ENCODE peak calls at places on chromosome 17, in eight cellular contexts. W is uterus, N is colonic mucosa, R is ascending aorta, V is upper lobe of right lung, I is A549, O is psoas muscle, Z is lower lobe of right lung. L is an unnamed sample. For H3K4me1, the result is how much of the 10 kb centered on the place peaks cover.

GRCh38 chr17:75096082-75096625 is 8.4 kb downstream of the SLC16A5 start:
- DNase-seq in I (peak), R (peak), N (peak), O (peak), W (no peak), Z (peak), V (peak), L (peak)

GRCh38 chr17:33233855-33234228 is 59.3 kb downstream of the ASIC2 start:
- DNase-seq in N (peak), R (no peak), W (peak), Z (no peak), V (no peak), I (no peak), O (peak), L (no peak)

GRCh38 chr17:72125226-72125651 is 4.4 kb downstream of the SOX9 start:
- DNase-seq in W (no peak), R (no peak), Z (no peak), O (no peak), V (no peak), N (peak), I (no peak), L (no peak)

GRCh38 chr17:12959441-12959840 is 58.4 kb downstream of the ELAC2 start:
- DNase-seq in N (no peak), I (no peak), W (no peak), Z (no peak), R (no peak), V (no peak), O (no peak), L (no peak)

GRCh38 chr17:36715951-36716350 is 114.6 kb downstream of the MRM1 start:
- DNase-seq in W (no peak), V (no peak), I (no peak), Z (no peak), R (no peak), O (no peak), N (no peak), L (no peak)

GRCh38 chr17:70636517-70637133 is 467.3 kb downstream of the KCNJ2 start:
- DNase-seq in V (no peak), R (no peak), W (no peak), Z (no peak), N (no peak), I (peak), O (no peak), L (peak)

GRCh38 chr17:75764711-75765421 is at the start of gene GALK1:
- DNase-seq in Z (peak), O (peak), V (peak), R (peak), I (peak), W (peak), N (peak), L (peak)

GRCh38 chr17:33318241-33318640 is 25.1 kb upstream of the ASIC2 start:
- DNase-seq in N (no peak), Z (no peak), W (no peak), I (no peak), R (no peak), V (no peak), O (no peak), L (no peak)

GRCh38 chr17:34703533-34703932 is 124.2 kb downstream of the TMEM132E start:
- DNase-seq in N (peak), R (no peak), V (no peak), W (no peak), I (no peak), O (no peak), Z (no peak), L (peak)

GRCh38 chr17:66971249-66971648 is 6.7 kb downstream of the CACNG4 start:
- DNase-seq in Z (no peak), W (no peak), N (no peak), V (no peak), R (no peak), I (no peak), O (no peak), L (no peak)

GRCh38 chr17:74297941-74298340 is 23.9 kb downstream of the DNAI2 start:
- DNase-seq in R (no peak), Z (no peak), I (no peak), N (no peak), V (no peak), W (no peak), O (no peak), L (no peak)

GRCh38 chr17:28038802-28039600 is 3.5 kb upstream of the NLK start:
- DNase-seq in O (no peak), V (no peak), I (no peak), Z (no peak), N (no peak), W (no peak), R (no peak), L (no peak)

GRCh38 chr17:42025191-42025579 is 5.3 kb downstream of the NKIRAS2 start:
- DNase-seq in O (no peak), Z (no peak), R (no peak), N (no peak), I (no peak), V (no peak), W (no peak), L (no peak)

GRCh38 chr17:19724501-19725420 is 8.4 kb upstream of the SLC47A2 start:
- DNase-seq in N (peak), W (peak), R (peak), O (peak), Z (peak), I (no peak), V (peak), L (peak)
- H3K4me3 ChIP-seq in N (peak), W (peak), R (peak), O (peak), Z (peak), I (no peak), V (peak), L (peak)

DNA sequence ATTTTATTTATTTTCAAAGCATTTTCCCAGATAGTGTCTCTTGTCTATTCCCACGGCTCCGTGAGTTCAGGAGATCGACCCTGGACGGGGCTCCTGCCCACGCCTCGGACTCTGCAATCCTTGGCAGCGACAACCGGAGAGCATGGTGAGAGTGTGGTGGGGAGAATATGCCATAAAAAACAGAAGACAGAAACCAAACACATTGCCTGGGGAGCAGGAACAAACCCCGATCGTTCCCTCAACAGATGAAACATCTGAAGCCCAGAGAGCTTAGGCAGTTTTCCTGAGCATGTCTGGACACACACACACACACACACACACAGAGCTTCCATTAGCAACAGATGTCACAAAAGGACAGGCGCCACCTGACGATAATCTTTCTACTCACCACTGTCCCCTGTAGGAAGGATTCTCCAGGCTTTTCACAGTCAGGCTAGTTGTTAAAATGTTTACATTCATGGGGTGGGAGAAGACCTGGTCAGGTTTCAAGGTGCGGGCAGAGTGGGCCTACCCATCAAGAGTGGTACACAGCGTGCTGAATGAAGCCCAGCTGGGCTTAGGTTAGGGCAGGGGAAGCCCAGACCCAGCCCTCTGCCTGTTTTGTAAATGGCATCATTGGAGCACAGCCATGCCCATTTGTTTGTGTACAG is 230.4 kb upstream of the TNRC6C start:
- DNase-seq in O (peak), W (peak), I (no peak), V (no peak), R (peak), N (peak), Z (no peak), L (peak)
- TF ChIP-seq CTCF in O (peak), W (peak), I (no peak), V (no peak), R (no peak), N (no peak), Z (no peak), L (peak)

GRCh38 chr17:1487939-1488825 is 4.3 kb downstream of the MYO1C start:
- DNase-seq in W (peak), I (peak), Z (peak), V (peak), R (peak), N (peak), O (peak), L (peak)
- H3K4me1 ChIP-seq in W (under half), I (half or more), Z (half or more), V (half or more), R (half or more), N (under half), O (half or more), L (half or more)

DNA sequence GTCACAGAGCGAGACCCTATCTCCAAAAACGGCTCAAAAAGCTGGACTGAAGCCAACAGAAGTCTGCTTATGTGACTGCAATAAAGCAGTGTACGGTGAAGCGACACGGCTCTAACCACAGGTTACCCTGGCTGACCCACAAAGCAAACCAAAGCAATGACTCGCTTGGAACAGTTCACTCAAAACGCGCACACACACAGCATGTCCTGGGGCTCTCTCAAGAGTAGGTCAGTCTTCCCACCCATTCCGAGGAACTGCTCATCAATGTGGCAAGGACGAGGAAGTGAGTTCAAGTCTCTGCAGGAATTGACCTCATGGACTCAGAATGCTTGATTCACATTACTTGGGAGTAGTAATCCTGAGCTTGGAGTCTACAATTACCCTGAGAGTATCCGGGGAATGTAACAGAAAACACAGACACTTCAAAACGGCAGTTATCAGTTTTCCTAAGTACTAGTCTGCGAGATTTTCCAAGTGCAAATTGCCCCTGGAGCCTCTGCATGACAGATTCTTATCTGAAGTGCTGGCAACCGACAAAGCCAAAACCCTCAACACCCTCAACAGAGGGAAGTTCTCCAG is 25.4 kb downstream of the PELP1 start:
- DNase-seq in N (no peak), W (no peak), Z (no peak), V (no peak), O (no peak), I (peak), R (no peak), L (no peak)
- H3K4me3 ChIP-seq in N (no peak), W (no peak), Z (no peak), V (no peak), O (no peak), I (no peak), R (no peak), L (no peak)

GRCh38 chr17:15262291-15263205 is 2.6 kb downstream of the PMP22 start:
- DNase-seq in Z (peak), V (peak), I (peak), W (peak), R (peak), O (peak), N (peak), L (peak)
- TF ChIP-seq CTCF in Z (no peak), V (no peak), I (no peak), W (peak), R (no peak), O (no peak), N (no peak), L (no peak)

DNA sequence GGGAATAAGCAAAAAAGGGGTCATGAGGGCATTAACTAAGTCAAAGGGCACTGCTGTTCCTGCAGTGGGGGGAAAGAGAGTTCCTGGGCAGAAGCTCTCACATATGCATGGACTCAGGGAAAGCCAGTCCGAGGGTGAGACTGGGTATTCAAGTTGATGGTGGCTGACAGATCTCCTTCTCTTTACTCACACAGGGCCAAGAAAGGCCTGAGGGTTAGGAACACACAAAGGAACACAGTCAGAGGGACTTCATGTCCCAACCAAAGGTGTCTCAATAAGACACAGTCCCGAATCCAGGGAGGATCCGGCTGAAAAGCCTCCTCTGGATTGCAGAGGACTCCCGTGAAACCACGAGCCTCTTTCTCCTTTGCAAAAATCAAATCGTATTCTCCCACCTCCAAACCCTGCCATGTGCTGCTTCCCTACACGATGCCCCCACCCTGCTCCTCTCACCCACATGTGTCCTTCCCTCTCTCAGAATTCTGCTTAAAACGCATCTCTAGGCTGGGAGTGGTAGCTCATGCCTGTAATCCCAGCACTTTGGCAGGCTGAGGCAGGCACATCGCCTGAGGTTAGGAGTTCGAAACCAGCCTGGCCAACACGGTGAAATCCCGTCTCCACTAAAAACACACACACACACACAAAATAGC is 23.6 kb downstream of the CUEDC1 start:
- DNase-seq in R (no peak), W (no peak), Z (no peak), O (no peak), V (no peak), I (no peak), N (no peak), L (no peak)
- H3K4me1 ChIP-seq in R (under half), W (under half), Z (half or more), O (half or more), V (half or more), I (half or more), N (under half), L (half or more)

DNA sequence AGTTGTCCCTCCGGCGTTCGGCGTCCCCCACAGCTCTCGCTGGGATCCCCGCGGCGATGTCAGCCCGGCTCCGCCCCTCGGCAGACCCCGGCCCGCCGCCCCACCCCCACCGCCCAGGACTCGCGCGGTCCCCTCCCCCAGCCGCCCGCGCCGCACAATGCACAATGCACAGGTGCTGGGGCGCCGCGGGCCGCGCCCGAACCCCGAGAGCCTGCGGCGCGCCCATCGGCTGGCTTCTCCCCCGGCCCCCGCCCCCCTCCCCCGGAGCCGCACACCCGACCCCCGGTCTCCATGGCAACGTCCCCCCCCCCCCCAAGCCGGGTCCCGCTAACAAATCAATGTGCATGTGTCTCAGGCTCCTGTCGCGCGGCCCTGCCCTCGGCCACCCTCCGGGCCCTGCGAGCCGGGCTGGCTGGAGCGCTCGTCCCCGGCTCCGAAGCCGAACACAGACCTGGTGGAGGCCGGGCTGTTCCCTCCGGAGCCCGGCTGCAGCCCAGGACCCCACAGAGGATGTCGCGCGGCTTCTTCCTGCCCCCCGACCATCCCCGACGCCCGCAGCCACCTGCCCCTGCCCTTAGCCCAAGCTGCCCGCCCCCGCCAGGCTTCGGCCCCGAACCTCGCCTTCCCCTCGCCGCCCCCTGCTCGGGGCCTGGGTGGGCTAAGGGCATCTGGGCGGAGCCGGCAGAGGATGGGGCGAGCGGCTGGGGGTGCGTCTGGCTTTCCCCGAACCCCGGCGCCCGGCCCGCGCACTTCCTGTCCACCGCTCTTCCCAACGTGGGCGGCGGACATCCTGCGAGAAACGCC is 817 bp upstream of the CBX8 start:
- DNase-seq in O (peak), W (no peak), V (no peak), I (peak), R (no peak), N (no peak), Z (no peak), L (peak)
- H3K4me3 ChIP-seq in O (peak), W (peak), V (peak), I (peak), R (peak), N (peak), Z (peak), L (peak)

GRCh38 chr17:58270476-58271290 is 10.1 kb downstream of the MPO start:
- DNase-seq in I (no peak), N (no peak), R (no peak), W (no peak), O (no peak), Z (no peak), V (peak), L (no peak)
- TF ChIP-seq CTCF in I (no peak), N (no peak), R (no peak), W (no peak), O (no peak), Z (no peak), V (peak), L (no peak)

DNA sequence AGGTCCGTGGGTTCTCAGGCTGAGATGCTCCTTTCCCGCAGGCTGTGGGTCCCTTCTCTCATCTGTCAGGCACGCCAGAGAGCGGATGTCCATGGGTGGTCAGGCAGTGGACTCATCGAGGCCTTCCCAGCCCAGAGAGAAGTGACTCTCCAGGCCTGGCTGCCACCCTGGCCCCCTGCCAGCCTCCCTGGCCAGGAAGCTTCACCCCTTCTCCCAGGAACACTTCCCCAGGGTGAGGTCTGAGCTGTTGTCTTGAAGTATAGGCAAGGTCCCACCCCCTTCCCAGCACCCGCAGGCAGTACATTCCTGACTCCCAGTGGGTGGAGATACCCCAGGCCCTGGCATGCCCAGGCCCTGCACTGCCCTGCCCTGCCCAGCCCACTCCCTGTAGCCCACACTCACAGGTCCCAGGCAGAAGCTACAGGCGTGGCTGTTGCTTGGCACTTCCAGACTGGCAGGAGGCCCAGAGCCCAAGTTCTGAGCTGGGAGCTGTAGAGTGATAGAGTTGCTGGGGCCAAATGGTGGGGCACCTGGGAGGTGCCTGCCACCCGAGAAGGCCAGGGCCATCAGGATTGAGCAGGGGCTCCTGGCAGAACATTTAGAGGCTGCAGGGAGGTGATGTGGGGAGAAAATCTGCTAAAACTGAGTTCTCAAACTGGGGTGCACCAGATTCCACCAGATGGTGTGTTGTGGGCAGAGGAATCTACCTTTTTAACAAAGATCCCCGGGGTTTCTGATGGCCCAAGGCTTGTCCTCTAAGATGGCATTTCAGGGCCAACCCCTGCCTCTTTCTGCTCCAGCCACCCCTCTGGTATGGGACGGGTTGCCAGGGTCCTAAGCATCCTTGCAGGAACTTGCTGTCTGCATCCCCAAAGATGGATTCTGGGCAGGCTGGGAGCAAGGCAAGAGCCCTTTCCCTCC is 6.7 kb downstream of the ITGA3 start:
- DNase-seq in W (peak), V (peak), O (peak), R (peak), Z (peak), N (peak), I (peak), L (peak)
- H3K4me1 ChIP-seq in W (under half), V (half or more), O (half or more), R (half or more), Z (half or more), N (under half), I (half or more), L (half or more)

DNA sequence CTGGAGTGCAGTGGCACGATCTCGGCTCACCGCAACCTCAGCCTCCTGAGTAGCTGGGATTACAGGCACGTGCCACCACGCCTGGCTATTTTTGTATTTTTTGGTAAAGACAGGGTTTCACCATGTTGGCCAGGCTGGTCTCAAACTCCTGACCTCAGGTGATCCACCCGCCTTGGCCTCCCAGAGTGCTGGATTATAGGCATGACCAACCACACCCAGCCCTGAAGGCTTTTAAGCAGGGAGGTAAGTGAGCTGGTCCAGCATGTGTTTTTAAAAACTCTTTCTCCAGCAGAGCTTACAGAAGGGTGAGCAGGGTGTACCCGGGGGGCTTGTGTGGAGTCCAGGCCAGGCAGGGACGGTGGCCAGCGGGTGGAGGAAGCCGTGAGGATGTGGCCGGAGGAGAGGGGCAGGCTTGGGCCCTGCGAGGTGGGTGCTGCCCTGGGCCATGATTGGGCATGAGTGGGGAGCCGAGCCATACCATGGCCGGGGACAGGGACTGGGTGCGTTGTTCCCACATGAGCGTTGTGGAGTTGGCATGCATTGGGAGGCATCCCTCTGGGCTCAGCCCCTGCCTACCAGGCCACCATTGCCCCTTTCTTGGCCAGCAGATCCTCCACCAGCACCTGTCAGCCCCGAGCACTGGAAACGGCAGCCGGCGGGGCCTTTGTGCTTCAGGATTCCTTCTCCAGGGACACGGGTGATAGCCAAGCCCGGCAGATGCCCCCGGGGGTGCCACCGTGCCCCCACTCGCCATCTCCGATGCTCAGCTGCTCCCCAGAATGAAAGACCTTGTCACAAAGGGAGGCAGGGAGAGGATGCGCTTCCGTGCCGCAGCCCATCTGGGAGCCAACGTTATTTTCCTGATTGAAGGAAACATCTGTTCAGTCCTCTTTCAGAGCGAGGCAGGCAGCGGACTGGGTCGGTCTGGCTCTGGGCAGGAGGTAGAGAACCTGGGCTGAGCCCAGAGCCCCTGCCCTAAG is 64.5 kb downstream of the RAI1 start:
- DNase-seq in Z (no peak), I (no peak), O (no peak), W (no peak), V (no peak), N (no peak), R (no peak), L (no peak)
- H3K4me3 ChIP-seq in Z (no peak), I (no peak), O (no peak), W (no peak), V (no peak), N (no peak), R (no peak), L (no peak)